ENCODE peak calls at places on chromosomes 5 and 9, in six cellular contexts. B, H, U, O, K and Q are unnamed samples.

GRCh38 chr5:84239509-84239908 is 145.2 kb downstream of the EDIL3 start:
- DNase-seq in O (peak), K (no peak), B (no peak), U (no peak), H (no peak), Q (no peak)

GRCh38 chr9:80222466-80223169 is 650.9 kb downstream of the TLE4 start:
- DNase-seq in K (no peak), O (no peak), H (no peak), U (no peak), B (no peak), Q (no peak)

GRCh38 chr5:124252094-124252750 is 494.2 kb downstream of the ZNF608 start:
- DNase-seq in H (no peak), K (no peak), B (no peak), U (peak), O (no peak), Q (no peak)

GRCh38 chr9:87160148-87161107 is 213.1 kb upstream of the GAS1 start:
- DNase-seq in K (no peak), B (no peak), O (no peak), U (no peak), H (no peak), Q (no peak)

GRCh38 chr9:114397219-114397847 is 9.6 kb upstream of the AKNA start:
- DNase-seq in K (peak), B (no peak), O (no peak), U (no peak), H (no peak), Q (no peak)

GRCh38 chr5:16304846-16305245 is 125.3 kb upstream of the MARCHF11 start:
- DNase-seq in O (no peak), U (no peak), H (no peak), K (no peak), B (no peak), Q (no peak)

GRCh38 chr5:74579215-74579614 is 61.3 kb downstream of the ENC1 start:
- DNase-seq in U (no peak), O (no peak), K (no peak), H (no peak), B (peak), Q (no peak)

GRCh38 chr9:98900725-98901124 is 43.0 kb upstream of the COL15A1 start:
- DNase-seq in K (no peak), H (no peak), B (no peak), O (peak), U (no peak), Q (no peak)

GRCh38 chr5:107794731-107795130 is 124.0 kb upstream of the EFNA5 start:
- DNase-seq in U (no peak), K (no peak), O (peak), H (no peak), B (no peak), Q (no peak)

GRCh38 chr9:104879555-104880318 is 48.2 kb downstream of the ABCA1 start:
- DNase-seq in K (no peak), U (no peak), B (no peak), H (no peak), O (peak), Q (no peak)

GRCh38 chr5:93058309-93058708 is 522.7 kb downstream of the NR2F1-AS1 start:
- DNase-seq in O (peak), H (no peak), B (no peak), U (no peak), K (no peak), Q (no peak)

GRCh38 chr9:115395511-115396021 is 277.6 kb upstream of the TNC start:
- DNase-seq in O (peak), K (peak), H (no peak), B (no peak), U (no peak), Q (no peak)

GRCh38 chr5:22372376-22372775 is 480.8 kb downstream of the CDH12 start:
- DNase-seq in U (no peak), O (no peak), H (no peak), B (no peak), K (peak), Q (no peak)

GRCh38 chr5:15103864-15104263 is 232.3 kb upstream of the ANKH start:
- DNase-seq in H (no peak), K (no peak), O (no peak), U (no peak), B (no peak), Q (no peak)

GRCh38 chr5:1549631-1550030 is 25.9 kb upstream of the LPCAT1 start:
- DNase-seq in B (no peak), U (no peak), K (no peak), H (no peak), O (no peak), Q (no peak)

GRCh38 chr5:78501411-78502338 is 141.3 kb downstream of the SCAMP1 start:
- DNase-seq in K (no peak), B (peak), H (no peak), U (no peak), O (peak), Q (no peak)

GRCh38 chr5:132742626-132743025 is 4.6 kb upstream of the CCNI2 start:
- DNase-seq in H (no peak), B (no peak), U (no peak), O (no peak), K (no peak), Q (no peak)

GRCh38 chr5:69335341-69335975 is 2.9 kb upstream of the CCDC125 start:
- DNase-seq in H (no peak), B (no peak), O (no peak), U (no peak), K (peak), Q (no peak)

GRCh38 chr5:171633776-171634470 is 151.7 kb upstream of the SMIM23 start:
- DNase-seq in O (no peak), U (peak), H (no peak), B (peak), K (no peak), Q (no peak)

GRCh38 chr5:159032656-159033350 is 66.9 kb downstream of the EBF1 start:
- DNase-seq in H (no peak), B (no peak), O (peak), U (no peak), K (no peak), Q (no peak)

GRCh38 chr9:114258866-114259799 is 63.8 kb upstream of the ORM1 start:
- DNase-seq in U (no peak), H (no peak), B (no peak), K (no peak), O (no peak), Q (no peak)

GRCh38 chr9:32584784-32585183 is 11.8 kb upstream of the NDUFB6 start:
- DNase-seq in B (no peak), U (no peak), O (peak), H (no peak), K (no peak), Q (no peak)

GRCh38 chr5:103469288-103470065 is 93.1 kb downstream of the NUDT12 start:
- DNase-seq in B (no peak), H (no peak), O (no peak), U (no peak), K (no peak), Q (no peak)

GRCh38 chr9:20500101-20500500 is 122.2 kb downstream of the MLLT3 start:
- DNase-seq in O (no peak), H (no peak), K (no peak), U (no peak), B (no peak), Q (no peak)

GRCh38 chr9:26170224-26170623 is 492.0 kb upstream of the TUSC1 start:
- DNase-seq in K (no peak), O (peak), H (no peak), B (no peak), U (no peak), Q (no peak)

GRCh38 chr5:111548992-111549649 is 36.8 kb upstream of the STARD4 start:
- DNase-seq in O (peak), B (no peak), K (no peak), H (no peak), U (no peak), Q (peak)

GRCh38 chr5:1799110-1799601 is 481 bp downstream of the MRPL36 start:
- DNase-seq in U (peak), H (no peak), O (peak), K (peak), B (no peak), Q (no peak)

GRCh38 chr5:83632874-83633273 is 87.8 kb downstream of the HAPLN1 start:
- DNase-seq in B (no peak), O (peak), H (no peak), U (no peak), K (no peak), Q (no peak)

GRCh38 chr9:28600226-28600625 is 1026.9 kb upstream of the C9orf72 start:
- DNase-seq in K (no peak), H (no peak), U (peak), O (no peak), B (no peak), Q (no peak)

GRCh38 chr5:134003957-134004625 is 684 bp downstream of the VDAC1 start:
- DNase-seq in B (no peak), H (peak), K (peak), O (peak), U (peak), Q (peak)

GRCh38 chr5:173283318-173284288 is 44.6 kb downstream of the STC2 start:
- DNase-seq in K (peak), U (peak), O (peak), H (peak), B (peak), Q (peak)

GRCh38 chr5:174386306-174386705 is 338.1 kb upstream of the MSX2 start:
- DNase-seq in H (no peak), B (no peak), K (no peak), O (peak), U (no peak), Q (no peak)

GRCh38 chr5:111163000-111163399 is 61.2 kb upstream of the CAMK4 start:
- DNase-seq in B (no peak), K (no peak), O (no peak), H (no peak), U (no peak), Q (no peak)

GRCh38 chr5:93883459-93883858 is 142.1 kb upstream of the POU5F2 start:
- DNase-seq in H (no peak), O (no peak), U (no peak), B (peak), K (no peak), Q (no peak)

GRCh38 chr5:53913941-53914340 is 353.5 kb downstream of the NDUFS4 start:
- DNase-seq in H (no peak), O (no peak), B (no peak), K (no peak), U (no peak), Q (no peak)